ENCODE peak calls at places on chromosomes 3 and 15, in nine cellular contexts. T is Caco-2, J is tibial nerve, W is neural progenitor cell, E is hepatocyte, O is upper lobe of right lung, D is mammary epithelial cell, F is IMR-90, Z is heart left ventricle. G is an unnamed sample.

GRCh38 chr3:65992106-65992505 is 46.6 kb downstream of the MAGI1 start:
- DNase-seq in O (no peak), W (no peak), F (peak; percentile 43), J (no peak), Z (no peak), T (no peak), E (no peak), D (peak; percentile 28), G (no peak)

GRCh38 chr15:100862162-100862561 is 17.5 kb upstream of the ALDH1A3 start:
- DNase-seq in W (no peak), J (no peak), F (no peak), D (no peak), Z (no peak), O (no peak), T (no peak), E (no peak), G (no peak)

GRCh38 chr15:44541282-44541958 is 4.5 kb downstream of the EIF3J start:
- DNase-seq in E (peak; percentile 42), J (no peak), D (peak; percentile 43), W (no peak), Z (no peak), O (no peak), F (peak; percentile 90), T (no peak), G (no peak)

GRCh38 chr3:132880986-132881385 is 157.2 kb upstream of the TMEM108 start:
- DNase-seq in E (no peak), Z (no peak), D (no peak), W (no peak), O (no peak), T (no peak), F (no peak), J (no peak), G (no peak)

GRCh38 chr3:3705090-3705775 is 94.0 kb upstream of the LRRN1 start:
- DNase-seq in O (no peak), F (no peak), T (no peak), E (no peak), Z (no peak), D (no peak), W (peak; percentile 59), J (no peak), G (no peak)

GRCh38 chr15:62853833-62854210 is 188.7 kb upstream of the TPM1 start:
- DNase-seq in J (no peak), D (peak; percentile 45), F (no peak), W (no peak), Z (no peak), T (no peak), E (no peak), O (no peak), G (no peak)

GRCh38 chr15:42160110-42160509 is 3.7 kb upstream of the PLA2G4F start:
- DNase-seq in F (no peak), O (peak; percentile 74), J (no peak), E (no peak), Z (no peak), W (no peak), T (no peak), D (no peak), G (no peak)

GRCh38 chr3:164533275-164533674 is 545.0 kb downstream of the SI start:
- DNase-seq in W (no peak), T (no peak), E (no peak), D (no peak), F (no peak), Z (no peak), O (no peak), J (no peak), G (no peak)

GRCh38 chr3:24500806-24501205 is 6.2 kb upstream of the THRB start:
- DNase-seq in J (no peak), O (no peak), F (no peak), W (no peak), D (no peak), Z (no peak), T (no peak), E (no peak), G (no peak)

GRCh38 chr3:148865039-148865438 is at the start of gene CPA3:
- DNase-seq in W (no peak), D (no peak), T (no peak), E (no peak), O (no peak), J (no peak), F (no peak), Z (no peak), G (no peak)

GRCh38 chr15:63436872-63437375 is 55.3 kb upstream of the CA12 start:
- DNase-seq in O (peak; percentile 80), E (peak; percentile 92), J (peak; percentile 83), F (peak; percentile 84), T (no peak), D (peak; percentile 57), W (peak; percentile 72), Z (peak; percentile 86), G (no peak)

GRCh38 chr15:88878720-88879184 is 16.6 kb downstream of the HAPLN3 start:
- DNase-seq in T (peak; percentile 62), J (no peak), D (no peak), F (peak; percentile 35), O (no peak), Z (no peak), E (peak; percentile 69), W (peak; percentile 82), G (no peak)

GRCh38 chr3:78992400-78992799 is 775.4 kb downstream of the ROBO1 start:
- DNase-seq in Z (no peak), T (no peak), W (no peak), E (no peak), O (no peak), F (no peak), D (no peak), J (no peak), G (no peak)

GRCh38 chr3:73399106-73399505 is 225.6 kb downstream of the PDZRN3 start:
- DNase-seq in Z (no peak), T (no peak), O (no peak), F (peak; percentile 60), D (no peak), E (peak; percentile 26), W (no peak), J (no peak), G (no peak)

GRCh38 chr3:178063475-178063874 is 472.8 kb upstream of the KCNMB2 start:
- DNase-seq in F (peak; percentile 69), T (no peak), E (no peak), O (no peak), D (no peak), Z (no peak), J (no peak), W (no peak), G (no peak)

GRCh38 chr3:176896640-176897039 is 300.6 kb downstream of the TBL1XR1 start:
- DNase-seq in T (no peak), Z (no peak), E (no peak), D (no peak), W (no peak), O (no peak), J (no peak), F (no peak), G (no peak)

GRCh38 chr3:46984591-46985459 is 5.4 kb downstream of the NBEAL2 start:
- DNase-seq in D (no peak), W (no peak), F (no peak), Z (no peak), J (no peak), E (no peak), T (no peak), O (no peak), G (no peak)

GRCh38 chr3:46986055-46986730 is 6.7 kb downstream of the NBEAL2 start:
- DNase-seq in T (no peak), E (no peak), O (no peak), Z (no peak), F (no peak), D (no peak), J (no peak), W (no peak), G (no peak)

GRCh38 chr3:46986782-46987484 is 7.5 kb downstream of the NBEAL2 start:
- DNase-seq in E (peak; percentile 47), T (no peak), J (no peak), O (no peak), D (no peak), Z (no peak), W (peak; percentile 33), F (no peak), G (no peak)

GRCh38 chr3:46987485-46988401 is 8.3 kb downstream of the NBEAL2 start:
- DNase-seq in Z (peak; percentile 77), F (no peak), T (no peak), W (no peak), O (peak; percentile 89), D (peak; percentile 17), J (peak; percentile 27), E (peak; percentile 51), G (no peak)

GRCh38 chr3:46985588-46985987 is 6.1 kb downstream of the NBEAL2 start:
- DNase-seq in W (no peak), J (no peak), D (no peak), E (no peak), F (no peak), T (no peak), Z (no peak), O (no peak), G (no peak)
- H3K4me1 ChIP-seq in W (peaks cover 5% of the 10 kb centered on the region), J (peaks cover 5% of the 10 kb centered on the region), D (peaks cover 29% of the 10 kb centered on the region), E (peaks cover 25% of the 10 kb centered on the region), F (no peaks in the 10 kb centered on the region), T (peaks cover 38% of the 10 kb centered on the region), Z (no peaks in the 10 kb centered on the region), O (peaks cover 59% of the 10 kb centered on the region), G (peaks cover 3% of the 10 kb centered on the region)

DNA sequence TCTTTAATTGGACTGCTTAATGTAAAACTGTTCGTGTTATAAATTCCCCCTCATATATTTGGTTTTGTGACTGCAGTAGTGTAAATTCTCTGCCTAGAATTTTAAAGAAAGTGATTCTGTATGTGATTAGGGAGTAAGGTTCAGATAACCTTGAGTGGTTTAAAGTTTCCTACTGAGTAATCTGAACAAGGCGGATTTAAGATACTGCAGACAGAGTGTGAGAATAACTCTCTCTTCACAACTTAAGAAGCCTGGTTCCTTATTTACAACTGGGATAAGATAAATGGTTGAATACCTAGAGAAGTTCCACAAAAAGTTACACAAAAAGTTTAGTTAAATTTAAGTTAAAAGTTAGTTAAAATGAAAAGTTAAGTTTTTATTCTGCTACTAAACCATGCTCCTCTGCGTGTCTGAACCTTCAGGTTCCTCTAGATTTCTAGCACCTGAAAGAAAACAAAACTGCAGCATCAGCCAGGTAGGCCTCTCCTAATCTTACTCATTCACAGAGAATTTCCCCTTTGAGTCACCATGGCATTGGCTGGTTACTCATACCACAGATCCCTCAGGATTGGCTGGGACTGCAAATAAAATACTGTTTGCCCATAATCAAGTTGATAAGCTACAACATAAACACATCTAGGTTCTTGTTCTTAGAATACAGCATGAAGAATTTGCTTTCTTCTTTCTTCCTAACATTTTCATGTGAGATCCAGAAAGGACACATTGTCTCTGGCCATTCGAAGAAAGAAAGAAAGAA is at the start of gene ARL14:
- DNase-seq in F (peak; percentile 68), E (peak; percentile 78), Z (no peak), W (no peak), O (no peak), J (no peak), D (peak; percentile 95), T (peak; percentile 54), G (no peak)
- TF ChIP-seq CTCF in F (no peak), E (no peak), Z (no peak), W (no peak), O (no peak), J (no peak), D (no peak), T (no peak), G (no peak)

GRCh38 chr3:127406309-127407025 is 118.6 kb upstream of the PRR20G start:
- DNase-seq in W (no peak), E (peak; percentile 55), Z (no peak), O (peak; percentile 46), F (peak; percentile 2), D (peak; percentile 12), J (no peak), T (no peak), G (no peak)
- H3K36me3 ChIP-seq in W (no peaks in the 10 kb centered on the region), E (no peaks in the 10 kb centered on the region), Z (no peaks in the 10 kb centered on the region), O (no peaks in the 10 kb centered on the region), F (no peaks in the 10 kb centered on the region), D (no peaks in the 10 kb centered on the region), J (no peaks in the 10 kb centered on the region), T (no peaks in the 10 kb centered on the region), G (no peaks in the 10 kb centered on the region)

GRCh38 chr3:49804141-49805041 is 1.3 kb downstream of the INKA1 start:
- DNase-seq in J (no peak), D (peak; percentile 25), F (no peak), T (no peak), E (no peak), O (no peak), Z (peak; percentile 40), W (no peak), G (no peak)
- H3K4me1 ChIP-seq in J (peaks cover 41% of the 10 kb centered on the region), D (peaks cover 43% of the 10 kb centered on the region), F (peaks cover 35% of the 10 kb centered on the region), T (no peaks in the 10 kb centered on the region), E (peaks cover 33% of the 10 kb centered on the region), O (peaks cover 49% of the 10 kb centered on the region), Z (peaks cover 45% of the 10 kb centered on the region), W (peaks cover 22% of the 10 kb centered on the region), G (peaks cover 22% of the 10 kb centered on the region)

G was measured in ascending aorta.